ENCODE peak calls at places on chromosomes 11 and 22, in six cellular contexts. One of them, this sample, is unnamed. For H3K4me1, the result is how much of the 10 kb centered on the place peaks cover.

GRCh38 chr11:9228086-9228485 is 37.1 kb downstream of the DENND5A start:
- DNase-seq in aorta: no peak
- DNase-seq in RWPE2: no peak
- DNase-seq in psoas muscle: no peak
- DNase-seq in tibial nerve: no peak
- DNase-seq in sigmoid colon: no peak
- DNase-seq in this sample: no peak

GRCh38 chr11:45145421-45146071 is 893 bp upstream of the PRDM11 start:
- DNase-seq in aorta: peak
- DNase-seq in RWPE2: no peak
- DNase-seq in psoas muscle: no peak
- DNase-seq in tibial nerve: peak
- DNase-seq in sigmoid colon: peak
- DNase-seq in this sample: no peak

GRCh38 chr22:44360686-44361381 is 48.1 kb upstream of the SHISAL1 start:
- DNase-seq in aorta: peak
- DNase-seq in RWPE2: peak
- DNase-seq in psoas muscle: peak
- DNase-seq in tibial nerve: no peak
- DNase-seq in sigmoid colon: peak
- DNase-seq in this sample: no peak

GRCh38 chr11:101840720-101841119 is 74.1 kb upstream of the CEP126 start:
- DNase-seq in aorta: no peak
- DNase-seq in RWPE2: no peak
- DNase-seq in psoas muscle: no peak
- DNase-seq in tibial nerve: no peak
- DNase-seq in sigmoid colon: no peak
- DNase-seq in this sample: no peak

GRCh38 chr11:43555811-43556210 is 124.7 kb upstream of the HSD17B12 start:
- DNase-seq in aorta: no peak
- DNase-seq in RWPE2: no peak
- DNase-seq in psoas muscle: no peak
- DNase-seq in tibial nerve: no peak
- DNase-seq in sigmoid colon: no peak
- DNase-seq in this sample: no peak

GRCh38 chr11:59291228-59291627 is 67.5 kb upstream of the OR5AN1 start:
- DNase-seq in aorta: no peak
- DNase-seq in RWPE2: no peak
- DNase-seq in psoas muscle: no peak
- DNase-seq in tibial nerve: no peak
- DNase-seq in sigmoid colon: no peak
- DNase-seq in this sample: no peak

GRCh38 chr11:101401245-101401644 is 182.6 kb downstream of the TRPC6 start:
- DNase-seq in aorta: no peak
- DNase-seq in RWPE2: no peak
- DNase-seq in psoas muscle: no peak
- DNase-seq in tibial nerve: no peak
- DNase-seq in sigmoid colon: no peak
- DNase-seq in this sample: no peak

GRCh38 chr11:10941429-10941828 is 83.6 kb upstream of the ZBED5 start:
- DNase-seq in aorta: no peak
- DNase-seq in RWPE2: no peak
- DNase-seq in psoas muscle: no peak
- DNase-seq in tibial nerve: no peak
- DNase-seq in sigmoid colon: peak
- DNase-seq in this sample: no peak

GRCh38 chr11:118998822-118999221 is 884 bp downstream of the CENATAC start:
- DNase-seq in aorta: no peak
- DNase-seq in RWPE2: no peak
- DNase-seq in psoas muscle: no peak
- DNase-seq in tibial nerve: no peak
- DNase-seq in sigmoid colon: no peak
- DNase-seq in this sample: no peak

GRCh38 chr11:76234704-76235232 is 28.5 kb upstream of the WNT11 start:
- DNase-seq in aorta: peak
- DNase-seq in RWPE2: no peak
- DNase-seq in psoas muscle: peak
- DNase-seq in tibial nerve: peak
- DNase-seq in sigmoid colon: peak
- DNase-seq in this sample: no peak

GRCh38 chr11:11672101-11672500 is 50.3 kb upstream of the GALNT18 start:
- DNase-seq in aorta: no peak
- DNase-seq in RWPE2: no peak
- DNase-seq in psoas muscle: no peak
- DNase-seq in tibial nerve: no peak
- DNase-seq in sigmoid colon: no peak
- DNase-seq in this sample: no peak

GRCh38 chr11:26830757-26831156 is 108.9 kb upstream of the SLC5A12 start:
- DNase-seq in aorta: no peak
- DNase-seq in RWPE2: no peak
- DNase-seq in psoas muscle: no peak
- DNase-seq in tibial nerve: peak
- DNase-seq in sigmoid colon: no peak
- DNase-seq in this sample: no peak

GRCh38 chr11:72780291-72781062 is 13.4 kb downstream of the STARD10 start:
- DNase-seq in aorta: no peak
- DNase-seq in RWPE2: no peak
- DNase-seq in psoas muscle: no peak
- DNase-seq in tibial nerve: no peak
- DNase-seq in sigmoid colon: no peak
- DNase-seq in this sample: no peak

GRCh38 chr11:23540101-23540561 is 679.9 kb upstream of the CCDC179 start:
- DNase-seq in aorta: no peak
- DNase-seq in RWPE2: no peak
- DNase-seq in psoas muscle: no peak
- DNase-seq in tibial nerve: no peak
- DNase-seq in sigmoid colon: peak
- DNase-seq in this sample: no peak

GRCh38 chr11:64074239-64074638 is 38.5 kb downstream of the FLRT1 start:
- DNase-seq in aorta: no peak
- DNase-seq in RWPE2: no peak
- DNase-seq in psoas muscle: no peak
- DNase-seq in tibial nerve: no peak
- DNase-seq in sigmoid colon: no peak
- DNase-seq in this sample: no peak

GRCh38 chr22:39312410-39312809 is 7.0 kb downstream of the RPL3 start:
- DNase-seq in aorta: no peak
- DNase-seq in RWPE2: peak
- DNase-seq in psoas muscle: no peak
- DNase-seq in tibial nerve: no peak
- DNase-seq in sigmoid colon: no peak
- DNase-seq in this sample: peak

GRCh38 chr22:19974233-19974861 is 32.7 kb upstream of the TXNRD2 start:
- DNase-seq in aorta: no peak
- DNase-seq in RWPE2: no peak
- DNase-seq in psoas muscle: no peak
- DNase-seq in tibial nerve: no peak
- DNase-seq in sigmoid colon: no peak
- DNase-seq in this sample: no peak

GRCh38 chr22:21726650-21727049 is 8.9 kb downstream of the YPEL1 start:
- DNase-seq in aorta: no peak
- DNase-seq in RWPE2: no peak
- DNase-seq in psoas muscle: no peak
- DNase-seq in tibial nerve: no peak
- DNase-seq in sigmoid colon: no peak
- DNase-seq in this sample: peak

GRCh38 chr11:121551463-121551862 is 98.7 kb upstream of the SORL1-AS1 start:
- DNase-seq in aorta: no peak
- DNase-seq in RWPE2: no peak
- DNase-seq in psoas muscle: no peak
- DNase-seq in tibial nerve: no peak
- DNase-seq in sigmoid colon: no peak
- DNase-seq in this sample: no peak

GRCh38 chr11:112971200-112971599 is 10.0 kb downstream of the NCAM1 start:
- DNase-seq in aorta: no peak
- DNase-seq in RWPE2: no peak
- DNase-seq in psoas muscle: no peak
- DNase-seq in tibial nerve: no peak
- DNase-seq in sigmoid colon: no peak
- DNase-seq in this sample: no peak

GRCh38 chr11:118176400-118177134 is at the start of gene SCN2B:
- DNase-seq in aorta: no peak
- DNase-seq in RWPE2: no peak
- DNase-seq in psoas muscle: no peak
- DNase-seq in tibial nerve: no peak
- DNase-seq in sigmoid colon: no peak
- DNase-seq in this sample: no peak

GRCh38 chr11:27139742-27140141 is 99.1 kb downstream of the BBOX1 start:
- DNase-seq in aorta: no peak
- DNase-seq in RWPE2: no peak
- DNase-seq in psoas muscle: no peak
- DNase-seq in tibial nerve: no peak
- DNase-seq in sigmoid colon: no peak
- DNase-seq in this sample: no peak

GRCh38 chr11:14981507-14981906 is 9.4 kb upstream of the CALCA start:
- DNase-seq in aorta: no peak
- DNase-seq in RWPE2: no peak
- DNase-seq in psoas muscle: no peak
- DNase-seq in tibial nerve: no peak
- DNase-seq in sigmoid colon: no peak
- DNase-seq in this sample: no peak

GRCh38 chr11:3942160-3942955 is 86.9 kb downstream of the STIM1 start:
- DNase-seq in aorta: no peak
- DNase-seq in RWPE2: no peak
- DNase-seq in psoas muscle: no peak
- DNase-seq in tibial nerve: no peak
- DNase-seq in sigmoid colon: no peak
- DNase-seq in this sample: peak

GRCh38 chr22:36397081-36397766 is 9.5 kb upstream of the MYH9 start:
- DNase-seq in aorta: no peak
- DNase-seq in RWPE2: no peak
- DNase-seq in psoas muscle: no peak
- DNase-seq in tibial nerve: no peak
- DNase-seq in sigmoid colon: no peak
- DNase-seq in this sample: no peak

DNA sequence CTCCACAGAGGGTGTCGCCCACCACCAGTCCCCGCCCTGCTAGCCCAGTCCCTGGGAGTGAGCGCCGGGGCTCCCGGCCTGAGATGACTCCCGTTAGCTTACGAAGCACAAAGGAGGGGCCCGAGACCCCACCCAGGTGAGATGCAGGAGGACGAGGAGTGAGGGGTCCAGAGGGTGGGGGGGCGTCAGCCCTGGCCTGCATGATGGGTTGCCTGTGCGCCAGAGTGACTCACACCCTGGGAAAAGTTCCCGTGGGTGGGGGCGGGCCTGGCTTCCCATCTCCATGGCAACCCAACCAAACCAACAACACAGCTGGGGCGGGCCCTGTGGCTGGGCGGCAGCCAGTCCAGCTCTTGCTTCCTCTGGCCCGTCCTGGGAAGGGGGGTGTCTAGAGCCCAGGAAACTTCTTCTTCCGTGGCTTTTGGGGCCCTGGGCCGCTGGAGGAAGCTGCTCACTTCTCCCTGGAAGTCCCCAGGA is 4.5 kb downstream of the GAS2L1 start:
- DNase-seq in aorta: peak
- DNase-seq in RWPE2: peak
- DNase-seq in psoas muscle: peak
- DNase-seq in tibial nerve: peak
- DNase-seq in sigmoid colon: peak
- DNase-seq in this sample: peak
- H3K4me1 ChIP-seq in aorta: under half
- H3K4me1 ChIP-seq in RWPE2: under half
- H3K4me1 ChIP-seq in psoas muscle: under half
- H3K4me1 ChIP-seq in tibial nerve: half or more
- H3K4me1 ChIP-seq in sigmoid colon: under half
- H3K4me1 ChIP-seq in this sample: under half

DNA sequence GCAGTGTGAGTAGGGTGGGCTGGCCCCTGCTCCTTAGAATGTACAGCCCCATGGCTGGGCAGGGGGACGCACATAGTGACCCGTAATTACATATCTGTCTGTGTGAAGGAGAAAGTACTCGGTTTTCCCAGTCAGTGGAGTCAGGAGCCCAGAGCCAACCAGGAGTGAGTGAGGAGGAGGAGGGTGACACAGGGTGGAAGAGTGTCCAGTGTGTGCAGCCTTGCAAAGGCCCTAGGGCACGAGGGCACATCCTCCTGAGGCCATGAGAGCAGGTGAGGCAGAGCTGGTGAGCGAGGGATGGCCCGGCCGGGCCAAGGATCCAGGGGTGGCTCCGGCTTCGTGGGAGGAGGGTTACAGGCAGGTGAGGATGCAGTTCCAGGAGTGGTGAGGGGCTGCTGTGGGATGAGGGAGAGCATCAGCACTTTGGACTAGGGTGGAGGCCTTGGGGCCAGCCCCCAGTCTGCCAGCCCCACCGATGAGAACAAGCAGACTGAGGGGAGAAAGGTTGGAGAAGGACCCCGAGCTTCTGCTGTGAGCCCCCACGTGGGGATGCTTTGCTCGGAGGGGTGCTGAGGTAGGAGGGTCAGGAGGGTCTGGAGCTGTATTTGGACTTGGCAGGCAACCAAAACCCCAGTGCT is 91.7 kb downstream of the CDKN1C start:
- DNase-seq in aorta: peak
- DNase-seq in RWPE2: no peak
- DNase-seq in psoas muscle: peak
- DNase-seq in tibial nerve: no peak
- DNase-seq in sigmoid colon: peak
- DNase-seq in this sample: no peak
- H3K4me3 ChIP-seq in aorta: no peak
- H3K4me3 ChIP-seq in RWPE2: no peak
- H3K4me3 ChIP-seq in psoas muscle: no peak
- H3K4me3 ChIP-seq in tibial nerve: no peak
- H3K4me3 ChIP-seq in sigmoid colon: no peak
- H3K4me3 ChIP-seq in this sample: no peak

GRCh38 chr11:68828155-68828931 is 13.4 kb downstream of the CPT1A start:
- DNase-seq in aorta: peak
- DNase-seq in RWPE2: no peak
- DNase-seq in psoas muscle: no peak
- DNase-seq in tibial nerve: no peak
- DNase-seq in sigmoid colon: no peak
- DNase-seq in this sample: no peak
- H3K4me1 ChIP-seq in aorta: under half
- H3K4me1 ChIP-seq in RWPE2: under half
- H3K4me1 ChIP-seq in psoas muscle: under half
- H3K4me1 ChIP-seq in tibial nerve: under half
- H3K4me1 ChIP-seq in sigmoid colon: under half
- H3K4me1 ChIP-seq in this sample: under half

GRCh38 chr22:49850959-49851815 is 2.5 kb upstream of the ZBED4 start:
- DNase-seq in aorta: no peak
- DNase-seq in RWPE2: no peak
- DNase-seq in psoas muscle: no peak
- DNase-seq in tibial nerve: no peak
- DNase-seq in sigmoid colon: no peak
- DNase-seq in this sample: no peak

GRCh38 chr22:49849161-49850020 is 4.3 kb upstream of the ZBED4 start:
- DNase-seq in aorta: no peak
- DNase-seq in RWPE2: no peak
- DNase-seq in psoas muscle: no peak
- DNase-seq in tibial nerve: no peak
- DNase-seq in sigmoid colon: no peak
- DNase-seq in this sample: no peak

GRCh38 chr22:49850021-49850911 is 3.4 kb upstream of the ZBED4 start:
- DNase-seq in aorta: no peak
- DNase-seq in RWPE2: no peak
- DNase-seq in psoas muscle: no peak
- DNase-seq in tibial nerve: no peak
- DNase-seq in sigmoid colon: no peak
- DNase-seq in this sample: no peak

GRCh38 chr22:49847751-49848689 is 5.6 kb upstream of the ZBED4 start:
- DNase-seq in aorta: peak
- DNase-seq in RWPE2: no peak
- DNase-seq in psoas muscle: peak
- DNase-seq in tibial nerve: no peak
- DNase-seq in sigmoid colon: no peak
- DNase-seq in this sample: no peak

GRCh38 chr22:49848690-49849160 is 4.9 kb upstream of the ZBED4 start:
- DNase-seq in aorta: peak
- DNase-seq in RWPE2: no peak
- DNase-seq in psoas muscle: no peak
- DNase-seq in tibial nerve: no peak
- DNase-seq in sigmoid colon: no peak
- DNase-seq in this sample: no peak
- H3K4me3 ChIP-seq in aorta: no peak
- H3K4me3 ChIP-seq in RWPE2: no peak
- H3K4me3 ChIP-seq in psoas muscle: peak
- H3K4me3 ChIP-seq in tibial nerve: peak
- H3K4me3 ChIP-seq in sigmoid colon: peak
- H3K4me3 ChIP-seq in this sample: peak

This sample was measured in CD8-positive, alpha-beta memory T cell.